ENCODE peak calls at places on chromosomes 13 and 19, in four cellular contexts. I is IMR-90, W is K562, H is GM12878. F is an unnamed sample.

GRCh38 chr13:37198629-37199028 is 93.2 kb upstream of the CSNK1A1L start:
- DNase-seq in I (no peak), H (no peak), W (no peak), F (no peak)

GRCh38 chr13:114131581-114132418 is 623 bp downstream of the RASA3 start:
- DNase-seq in I (no peak), H (no peak), W (peak), F (no peak)

GRCh38 chr19:13621413-13621812 is 115.1 kb upstream of the CACNA1A start:
- DNase-seq in I (peak), W (peak), H (no peak), F (no peak)

GRCh38 chr19:13441810-13442512 is 64.3 kb downstream of the CACNA1A start:
- DNase-seq in H (no peak), W (peak), I (peak), F (peak)

GRCh38 chr19:9940778-9941177 is 4.5 kb upstream of the OLFM2 start:
- DNase-seq in W (no peak), I (peak), H (no peak), F (no peak)

GRCh38 chr13:96490590-96490989 is 400.7 kb downstream of the HS6ST3 start:
- DNase-seq in I (no peak), H (no peak), W (no peak), F (no peak)

GRCh38 chr19:49749771-49750170 is 13.3 kb downstream of the TSKS start:
- DNase-seq in H (no peak), W (no peak), I (peak), F (no peak)

GRCh38 chr13:92974905-92975429 is 251.6 kb upstream of the GPC6 start:
- DNase-seq in W (no peak), I (no peak), H (no peak), F (no peak)

GRCh38 chr13:96075953-96076543 is 13.9 kb upstream of the HS6ST3 start:
- DNase-seq in W (peak), H (no peak), I (peak), F (peak)

GRCh38 chr13:100610399-100611347 is 22.1 kb upstream of the GGACT start:
- DNase-seq in W (no peak), H (peak), I (no peak), F (no peak)

GRCh38 chr19:55452381-55453325 is 8.8 kb downstream of the ISOC2 start:
- DNase-seq in W (peak), I (peak), H (no peak), F (peak)

GRCh38 chr13:99969934-99970760 is 1.4 kb downstream of the ZIC5 start:
- DNase-seq in I (no peak), W (peak), H (no peak), F (no peak)

GRCh38 chr19:19267305-19267704 is 5.8 kb downstream of the TM6SF2 start:
- DNase-seq in H (no peak), I (no peak), W (no peak), F (no peak)

GRCh38 chr13:90750957-90751356 is 596.5 kb upstream of the MIR17HG start:
- DNase-seq in I (no peak), W (no peak), H (no peak), F (peak)

GRCh38 chr19:46355991-46356669 is 9.2 kb downstream of the PPP5C start:
- DNase-seq in H (no peak), W (no peak), I (no peak), F (no peak)

GRCh38 chr19:10761443-10762242 is 43.8 kb downstream of the DNM2 start:
- DNase-seq in I (no peak), H (no peak), W (no peak), F (no peak)

GRCh38 chr13:30898721-30899188 is 7.3 kb upstream of the MEDAG start:
- DNase-seq in I (peak), W (no peak), H (no peak), F (peak)

GRCh38 chr19:16018801-16019551 is 57.3 kb upstream of the TPM4 start:
- DNase-seq in W (no peak), I (no peak), H (no peak), F (no peak)

GRCh38 chr13:75123428-75123827 is 358.5 kb downstream of the TBC1D4 start:
- DNase-seq in H (no peak), I (no peak), W (no peak), F (no peak)

GRCh38 chr13:24623141-24623665 is 57.0 kb upstream of the ATP12A start:
- DNase-seq in I (no peak), W (no peak), H (no peak), F (no peak)

GRCh38 chr19:39192846-39193245 is 3.9 kb upstream of the NCCRP1 start:
- DNase-seq in I (no peak), W (no peak), H (no peak), F (no peak)

GRCh38 chr13:60970736-60971135 is 444.9 kb downstream of the PCDH20 start:
- DNase-seq in W (no peak), H (no peak), I (no peak), F (no peak)

GRCh38 chr19:15871570-15871969 is 26.3 kb downstream of the CYP4F2 start:
- DNase-seq in I (no peak), W (peak), H (no peak), F (no peak)

GRCh38 chr19:33402421-33403220 is 29.1 kb downstream of the CEBPG start:
- DNase-seq in W (no peak), H (no peak), I (no peak), F (no peak)

GRCh38 chr13:51912091-51912490 is 50.3 kb downstream of the CCDC70 start:
- DNase-seq in H (no peak), W (no peak), I (no peak), F (no peak)

GRCh38 chr19:44587863-44588752 is 25.3 kb upstream of the IGSF23 start:
- DNase-seq in W (peak), I (peak), H (no peak), F (peak)

GRCh38 chr13:113785051-113786010 is 26.3 kb downstream of the TMEM255B start:
- DNase-seq in W (no peak), H (no peak), I (peak), F (peak)

GRCh38 chr19:38386300-38386967 is 1.4 kb downstream of the GGN start:
- DNase-seq in I (no peak), W (no peak), H (no peak), F (no peak)

GRCh38 chr19:1132625-1133383 is 29.0 kb downstream of the GPX4 start:
- DNase-seq in W (no peak), I (no peak), H (no peak), F (no peak)

GRCh38 chr13:58399263-58399662 is 767.7 kb downstream of the PCDH17 start:
- DNase-seq in W (no peak), I (no peak), H (no peak), F (no peak)

GRCh38 chr19:18529782-18530181 is 7.9 kb upstream of the ELL start:
- DNase-seq in H (no peak), W (no peak), I (no peak), F (no peak)

GRCh38 chr19:11457831-11458230 is 22.4 kb downstream of the PRKCSH start:
- DNase-seq in I (no peak), W (no peak), H (no peak), F (no peak)

GRCh38 chr13:79796116-79796515 is 315.2 kb downstream of the NDFIP2 start:
- DNase-seq in W (no peak), H (no peak), I (no peak), F (no peak)

GRCh38 chr13:21055511-21056045 is 5.8 kb downstream of the LATS2 start:
- DNase-seq in H (no peak), W (no peak), I (no peak), F (no peak)

GRCh38 chr19:19113040-19113541 is 25.2 kb downstream of the TMEM161A start:
- DNase-seq in H (no peak), W (peak), I (peak), F (no peak)

GRCh38 chr19:13934785-13935109 is 3.5 kb downstream of the PODNL1 start:
- DNase-seq in W (no peak), H (no peak), I (no peak), F (no peak)

GRCh38 chr19:47093841-47094240 is 19.7 kb downstream of the ZC3H4 start:
- DNase-seq in W (no peak), I (no peak), H (no peak), F (no peak)

GRCh38 chr13:72489751-72490150 is 237.7 kb downstream of the MZT1 start:
- DNase-seq in I (no peak), H (no peak), W (no peak), F (no peak)

DNA sequence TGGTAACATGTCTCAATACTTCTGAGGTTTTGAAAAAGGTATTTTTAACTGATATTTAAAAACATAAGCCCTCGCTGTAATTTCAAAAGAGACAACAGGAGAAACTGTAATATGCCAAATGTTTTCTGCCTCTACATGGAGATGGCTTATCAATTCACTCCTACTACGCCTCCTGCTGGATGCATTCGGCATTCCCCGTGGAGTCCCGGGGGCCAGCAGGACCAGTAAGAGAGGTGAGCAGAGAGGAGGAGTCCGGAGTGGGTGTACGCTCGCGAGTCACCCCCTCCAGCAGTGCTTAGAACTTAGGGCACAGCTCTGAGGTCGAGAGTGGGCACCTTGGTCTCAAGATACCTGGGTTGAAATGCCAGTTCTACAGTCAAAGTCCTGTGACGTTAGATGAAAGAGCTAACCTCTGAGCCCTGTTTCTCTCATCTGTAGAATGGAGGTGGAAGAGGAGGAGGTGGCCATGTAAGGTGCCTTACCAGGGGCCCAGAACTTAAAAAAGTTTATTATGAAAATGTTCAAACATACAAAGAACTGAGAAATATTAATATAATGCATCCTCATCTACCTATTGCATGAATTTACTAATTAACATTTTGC is 110.2 kb downstream of the STK24 start:
- DNase-seq in I (peak), W (peak), H (no peak), F (peak)
- TF ChIP-seq FOS in I (no peak), W (no peak), H (no peak), F (no peak)

DNA sequence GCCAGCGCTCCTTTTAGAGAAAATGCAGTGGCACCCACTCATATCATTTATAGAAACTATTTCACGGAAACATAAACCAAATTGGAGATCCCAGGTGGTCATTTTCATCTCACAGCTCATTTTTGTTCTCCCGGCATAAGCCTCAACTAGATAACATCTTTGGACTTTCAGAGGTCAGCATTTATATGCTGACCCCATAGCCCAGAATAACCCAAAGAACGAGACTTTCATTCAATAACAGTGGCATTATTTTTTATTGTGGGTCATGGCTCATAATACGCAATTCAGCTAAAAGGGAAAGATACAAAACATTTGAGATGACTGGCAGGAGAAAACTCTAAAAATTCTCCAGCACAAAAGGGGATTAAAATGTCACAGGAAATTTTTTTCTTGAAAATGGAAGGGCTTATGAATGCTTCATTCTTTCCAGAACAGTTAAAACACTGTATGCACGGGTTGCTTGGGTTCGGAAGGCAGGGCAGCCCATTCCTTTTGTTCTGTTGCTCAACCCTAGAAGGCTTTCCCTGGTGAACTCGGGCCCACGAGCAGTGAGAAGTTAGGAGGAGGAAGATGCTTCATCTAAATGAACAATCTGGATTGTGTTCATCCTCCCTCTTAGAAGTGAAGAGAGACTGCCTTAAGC is 24.0 kb downstream of the STARD13 start:
- DNase-seq in W (no peak), I (peak), H (no peak), F (no peak)
- H3K4me2 ChIP-seq in W (no peak), I (peak), H (no peak), F (no peak)

GRCh38 chr13:35879111-35879510 is 252.1 kb downstream of the DCLK1 start:
- DNase-seq in H (no peak), W (no peak), I (no peak), F (no peak)

GRCh38 chr13:35884211-35884610 is 247.0 kb downstream of the DCLK1 start:
- DNase-seq in W (no peak), I (no peak), H (no peak), F (no peak)

GRCh38 chr13:35876601-35877000 is 254.6 kb downstream of the DCLK1 start:
- DNase-seq in H (no peak), W (no peak), I (no peak), F (no peak)

GRCh38 chr13:35882722-35883497 is 248.3 kb downstream of the DCLK1 start:
- DNase-seq in I (peak), W (no peak), H (no peak), F (no peak)

GRCh38 chr13:35881360-35881759 is 249.8 kb downstream of the DCLK1 start:
- DNase-seq in W (no peak), H (no peak), I (peak), F (no peak)
- H3K4me3 ChIP-seq in W (no peak), H (no peak), I (no peak), F (no peak)

GRCh38 chr19:3369337-3370213 is 3.2 kb downstream of the NFIC start:
- DNase-seq in W (peak), I (peak), H (no peak), F (peak)
- TF ChIP-seq FOS in W (no peak), I (no peak), H (no peak), F (no peak)

GRCh38 chr19:6735181-6735891 is 2.0 kb downstream of the GPR108 start:
- DNase-seq in W (no peak), H (no peak), I (no peak), F (peak)
- H3K4me2 ChIP-seq in W (peak), H (peak), I (no peak), F (peak)

DNA sequence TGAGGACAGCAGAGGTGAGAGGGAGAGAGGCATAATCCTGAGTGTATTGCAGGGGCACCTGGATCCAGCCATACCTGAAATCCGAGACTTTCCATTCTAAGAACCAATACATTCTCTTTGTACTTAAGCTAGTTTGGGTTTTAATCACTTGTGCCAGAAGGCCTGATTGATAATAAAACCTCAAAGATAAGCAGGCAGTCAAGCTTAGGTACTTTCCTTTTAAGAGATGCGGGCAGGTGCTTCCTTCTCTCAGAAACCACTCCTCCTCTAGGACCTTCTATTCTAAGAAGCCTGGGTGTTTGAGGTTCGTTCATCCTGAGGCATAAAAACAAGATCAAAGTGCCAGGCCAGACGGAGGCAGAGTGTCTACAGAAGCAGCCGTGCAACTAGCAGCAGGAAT is 22.2 kb downstream of the FAM187B start:
- DNase-seq in W (peak), H (peak), I (no peak), F (no peak)
- H3K4me3 ChIP-seq in W (no peak), H (peak), I (no peak), F (no peak)

GRCh38 chr19:48102870-48103751 is 7.5 kb downstream of the PLA2G4C start:
- DNase-seq in W (peak), H (no peak), I (peak), F (peak)
- TF ChIP-seq FOS in W (no peak), H (no peak), I (no peak), F (no peak)